ENCODE peak calls at places on chromosomes 3 and 15, in five cellular contexts. T, Z, J, K and Q are unnamed samples.

GRCh38 chr3:171187706-171188290 is 161.3 kb upstream of the SLC2A2 start:
- DNase-seq in T (no peak), Z (no peak), J (no peak), K (no peak), Q (no peak)

GRCh38 chr3:15205934-15206661 is at the start of gene CAPN7:
- DNase-seq in T (peak), Z (peak), J (peak), K (peak), Q (peak)

GRCh38 chr3:53161820-53162671 is 1.0 kb downstream of the PRKCD start:
- DNase-seq in T (no peak), Z (no peak), J (peak), K (no peak), Q (peak)

GRCh38 chr15:95176794-95177577 is 945.6 kb downstream of the MCTP2 start:
- DNase-seq in T (no peak), Z (no peak), J (no peak), K (no peak), Q (no peak)

GRCh38 chr3:190323241-190323617 is 983 bp upstream of the CLDN1 start:
- DNase-seq in T (no peak), Z (no peak), J (no peak), K (no peak), Q (no peak)

GRCh38 chr3:170714562-170715535 is 129.0 kb upstream of the SLC7A14 start:
- DNase-seq in T (peak), Z (no peak), J (no peak), K (no peak), Q (peak)

GRCh38 chr3:105606052-105606451 is 239.3 kb downstream of the ALCAM start:
- DNase-seq in T (peak), Z (no peak), J (no peak), K (peak), Q (peak)

GRCh38 chr15:43505723-43506122 is 11.7 kb upstream of the MAP1A start:
- DNase-seq in T (peak), Z (no peak), J (no peak), K (peak), Q (peak)

GRCh38 chr15:74988007-74988800 is 7.2 kb upstream of the SCAMP5 start:
- DNase-seq in T (no peak), Z (peak), J (peak), K (no peak), Q (peak)

GRCh38 chr3:13023251-13024055 is 49.8 kb downstream of the IQSEC1 start:
- DNase-seq in T (no peak), Z (no peak), J (peak), K (no peak), Q (no peak)

GRCh38 chr15:34691024-34691423 is 63.8 kb downstream of the GJD2 start:
- DNase-seq in T (no peak), Z (no peak), J (no peak), K (peak), Q (no peak)

GRCh38 chr15:73571346-73571745 is 61.8 kb downstream of the NPTN start:
- DNase-seq in T (no peak), Z (no peak), J (no peak), K (no peak), Q (peak)

GRCh38 chr15:100373942-100374341 is 32.2 kb upstream of the ADAMTS17 start:
- DNase-seq in T (no peak), Z (no peak), J (no peak), K (no peak), Q (no peak)

GRCh38 chr3:121918779-121919483 is 24.7 kb downstream of the SLC15A2 start:
- DNase-seq in T (no peak), Z (no peak), J (no peak), K (peak), Q (no peak)

GRCh38 chr3:65006300-65006739 is 318.5 kb upstream of the ADAMTS9 start:
- DNase-seq in T (no peak), Z (no peak), J (no peak), K (no peak), Q (peak)

GRCh38 chr3:5317572-5317971 is 130.1 kb downstream of the EDEM1 start:
- DNase-seq in T (no peak), Z (no peak), J (no peak), K (no peak), Q (peak)

DNA sequence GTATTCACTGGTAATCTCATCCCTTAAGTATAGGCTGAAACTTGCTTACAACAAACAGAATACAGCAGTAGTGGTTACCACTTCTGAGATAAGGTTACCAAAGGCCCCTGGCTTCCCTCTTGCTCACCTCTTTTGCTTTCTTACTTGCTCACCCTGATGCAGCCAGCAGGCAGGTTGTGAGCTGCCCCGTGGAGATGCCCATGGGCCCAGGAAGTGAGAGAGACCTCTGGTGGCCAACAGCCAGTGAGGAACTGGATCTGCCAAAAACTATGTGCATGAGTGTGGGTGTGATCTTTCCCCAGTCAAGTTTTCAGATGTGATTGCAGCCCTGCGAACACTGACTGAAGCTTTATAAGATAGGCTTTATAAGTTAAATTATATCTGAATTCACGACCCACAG is 48.7 kb downstream of the NMNAT3 start:
- DNase-seq in T (no peak), Z (peak), J (no peak), K (no peak), Q (no peak)
- TF ChIP-seq CTCF in T (peak), Z (peak), J (no peak), K (peak), Q (peak)

GRCh38 chr3:185282696-185283373 is 29.0 kb upstream of the EHHADH start:
- DNase-seq in T (peak), Z (peak), J (peak), K (peak), Q (peak)

GRCh38 chr3:185279582-185280138 is 25.8 kb upstream of the EHHADH start:
- DNase-seq in T (no peak), Z (no peak), J (no peak), K (no peak), Q (no peak)

GRCh38 chr3:185280572-185281365 is 26.9 kb upstream of the EHHADH start:
- DNase-seq in T (no peak), Z (no peak), J (no peak), K (peak), Q (peak)

DNA sequence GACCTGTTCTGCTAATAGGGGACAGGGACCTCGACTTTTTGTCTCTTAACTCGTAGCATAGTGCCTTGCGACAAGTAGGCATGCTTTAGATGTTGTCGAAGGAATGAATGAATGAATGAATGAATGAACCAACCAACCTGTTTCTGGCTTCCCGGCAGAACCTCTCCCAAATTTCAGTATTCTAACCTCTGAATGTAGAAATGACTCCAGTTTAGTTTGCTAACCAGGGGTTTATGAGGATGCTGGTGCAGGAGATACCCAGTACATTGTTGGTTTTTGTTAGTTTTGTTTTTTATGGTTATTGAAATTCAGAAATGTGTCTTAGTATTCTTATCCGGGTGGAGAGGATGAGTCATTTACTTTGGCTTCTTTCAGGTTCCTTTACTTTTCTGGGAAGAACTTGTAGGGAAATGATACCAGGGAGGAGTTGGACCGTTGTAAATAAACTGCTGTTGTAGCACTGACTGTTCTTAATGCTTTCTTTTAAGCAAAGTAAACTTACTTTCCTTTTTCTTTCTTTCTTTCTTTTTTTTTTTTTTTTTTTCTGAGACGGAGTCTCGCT is 29.6 kb upstream of the EHHADH start:
- DNase-seq in T (no peak), Z (no peak), J (no peak), K (no peak), Q (peak)
- H3K4me3 ChIP-seq in T (peak), Z (peak), J (peak), K (peak), Q (peak)

GRCh38 chr15:51781506-51781905 is 30.1 kb downstream of the TMOD2 start:
- DNase-seq in T (no peak), Z (no peak), J (no peak), K (no peak), Q (no peak)

GRCh38 chr15:51776952-51777574 is 25.7 kb downstream of the TMOD2 start:
- DNase-seq in T (peak), Z (peak), J (no peak), K (peak), Q (peak)

GRCh38 chr15:51783967-51784366 is 32.6 kb downstream of the TMOD2 start:
- DNase-seq in T (no peak), Z (no peak), J (no peak), K (no peak), Q (no peak)

GRCh38 chr15:51780636-51781035 is 29.2 kb downstream of the TMOD2 start:
- DNase-seq in T (no peak), Z (no peak), J (no peak), K (no peak), Q (no peak)

DNA sequence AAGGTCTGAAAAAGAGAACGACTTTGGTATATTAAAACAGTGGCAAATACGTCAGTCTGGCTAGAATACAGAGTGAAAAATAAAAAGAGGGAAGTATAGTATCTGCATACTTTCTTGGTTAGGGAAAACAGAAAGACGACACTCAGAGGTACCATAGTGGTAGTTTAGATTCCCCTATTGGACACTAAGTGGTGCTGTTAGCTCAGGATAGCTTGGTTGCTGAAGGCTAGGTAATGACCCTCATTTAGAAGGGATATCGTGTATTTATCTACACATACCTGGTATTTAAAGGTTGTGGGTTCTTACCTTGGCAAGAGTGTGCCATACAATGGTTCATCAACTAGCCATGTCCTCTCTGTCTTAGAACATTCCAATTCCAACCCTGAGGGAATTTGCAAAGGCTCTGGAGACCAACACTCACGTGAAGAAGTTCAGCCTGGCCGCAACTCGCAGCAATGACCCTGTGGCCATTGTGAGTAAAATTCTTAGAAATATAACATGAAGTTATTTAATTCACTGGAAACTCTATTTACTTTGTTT is 31.0 kb downstream of the TMOD2 start:
- DNase-seq in T (no peak), Z (no peak), J (no peak), K (no peak), Q (no peak)
- TF ChIP-seq CTCF in T (peak), Z (peak), J (peak), K (peak), Q (peak)

DNA sequence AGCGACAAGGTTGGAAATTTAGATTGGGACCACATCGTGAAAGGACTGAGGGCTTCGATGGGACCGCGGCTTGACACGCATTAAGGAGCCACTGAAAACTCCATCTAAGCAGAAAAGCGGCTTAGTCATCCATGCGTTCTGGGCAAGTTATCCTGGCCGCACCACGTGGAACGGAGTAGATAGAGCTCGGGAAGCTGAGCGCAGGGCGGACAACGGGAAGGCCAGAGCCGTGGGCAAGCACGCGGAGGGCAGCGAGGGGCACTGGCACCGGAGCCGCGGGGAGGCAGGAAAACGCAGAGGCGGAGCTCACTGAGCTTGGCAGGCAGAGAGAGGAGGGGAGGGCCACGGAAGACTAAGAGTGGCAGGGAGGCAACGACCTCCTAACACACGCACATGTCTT is 61.3 kb upstream of the VGLL4 start:
- DNase-seq in T (no peak), Z (no peak), J (peak), K (no peak), Q (no peak)
- H3K4me3 ChIP-seq in T (no peak), Z (no peak), J (no peak), K (no peak), Q (no peak)

GRCh38 chr15:69303337-69304175 is 4.8 kb downstream of the PAQR5 start:
- DNase-seq in T (no peak), Z (no peak), J (no peak), K (no peak), Q (no peak)
- TF ChIP-seq CTCF in T (no peak), Z (no peak), J (no peak), K (peak), Q (no peak)